ENCODE peak calls at places on chromosome 2, in four cellular contexts. One of them, this sample, is unnamed.

GRCh38 chr2:109614715-109615636 is 812 bp downstream of the SOWAHC start:
- DNase-seq in fibroblast of villous mesenchyme: no peak
- DNase-seq in pancreas: peak; percentile 32
- DNase-seq in kidney: peak; percentile 83
- DNase-seq in this sample: no peak

GRCh38 chr2:44549099-44549471 is 187.3 kb downstream of the CAMKMT start:
- DNase-seq in pancreas: no peak
- DNase-seq in fibroblast of villous mesenchyme: peak; percentile 68
- DNase-seq in kidney: no peak
- DNase-seq in this sample: no peak

GRCh38 chr2:145025382-145025781 is 505.5 kb upstream of the ZEB2 start:
- DNase-seq in kidney: no peak
- DNase-seq in pancreas: no peak
- DNase-seq in fibroblast of villous mesenchyme: no peak
- DNase-seq in this sample: no peak

GRCh38 chr2:30300456-30301221 is 69.3 kb downstream of the LBH start:
- DNase-seq in pancreas: no peak
- DNase-seq in kidney: no peak
- DNase-seq in fibroblast of villous mesenchyme: peak; percentile 88
- DNase-seq in this sample: no peak

GRCh38 chr2:159921752-159922404 is 123.9 kb upstream of the CD302 start:
- DNase-seq in fibroblast of villous mesenchyme: peak; percentile 50
- DNase-seq in pancreas: peak; percentile 68
- DNase-seq in kidney: peak; percentile 88
- DNase-seq in this sample: peak; percentile 39

GRCh38 chr2:66456183-66457041 is 21.5 kb downstream of the MEIS1 start:
- DNase-seq in fibroblast of villous mesenchyme: no peak
- DNase-seq in kidney: no peak
- DNase-seq in pancreas: no peak
- DNase-seq in this sample: no peak

GRCh38 chr2:145488571-145488970 is 968.7 kb upstream of the ZEB2 start:
- DNase-seq in pancreas: no peak
- DNase-seq in kidney: no peak
- DNase-seq in fibroblast of villous mesenchyme: no peak
- DNase-seq in this sample: no peak

GRCh38 chr2:275457-275856 is 10.7 kb downstream of the ACP1 start:
- DNase-seq in pancreas: no peak
- DNase-seq in fibroblast of villous mesenchyme: no peak
- DNase-seq in kidney: no peak
- DNase-seq in this sample: no peak

GRCh38 chr2:71117064-71117463 is 13.0 kb downstream of the MCEE start:
- DNase-seq in fibroblast of villous mesenchyme: no peak
- DNase-seq in kidney: no peak
- DNase-seq in pancreas: no peak
- DNase-seq in this sample: no peak

GRCh38 chr2:181813963-181814565 is 77.5 kb upstream of the ITPRID2 start:
- DNase-seq in kidney: no peak
- DNase-seq in pancreas: no peak
- DNase-seq in fibroblast of villous mesenchyme: peak; percentile 72
- DNase-seq in this sample: no peak

GRCh38 chr2:78315368-78315767 is 710.1 kb upstream of the REG3G start:
- DNase-seq in kidney: no peak
- DNase-seq in fibroblast of villous mesenchyme: no peak
- DNase-seq in pancreas: no peak
- DNase-seq in this sample: no peak

GRCh38 chr2:9656270-9656766 is 25.5 kb upstream of the YWHAQ start:
- DNase-seq in fibroblast of villous mesenchyme: peak; percentile 96
- DNase-seq in kidney: no peak
- DNase-seq in pancreas: no peak
- DNase-seq in this sample: peak; percentile 47

GRCh38 chr2:233082934-233083755 is 23.0 kb downstream of the INPP5D start:
- DNase-seq in fibroblast of villous mesenchyme: no peak
- DNase-seq in pancreas: no peak
- DNase-seq in kidney: peak; percentile 45
- DNase-seq in this sample: no peak

GRCh38 chr2:215567504-215567903 is 131.6 kb upstream of the FN1 start:
- DNase-seq in fibroblast of villous mesenchyme: no peak
- DNase-seq in kidney: no peak
- DNase-seq in pancreas: no peak
- DNase-seq in this sample: no peak

GRCh38 chr2:121287146-121287798 is 2.3 kb upstream of the TFCP2L1 start:
- DNase-seq in kidney: no peak
- DNase-seq in fibroblast of villous mesenchyme: no peak
- DNase-seq in pancreas: no peak
- DNase-seq in this sample: no peak

GRCh38 chr2:1856922-1857321 is 112.6 kb upstream of the PXDN start:
- DNase-seq in kidney: no peak
- DNase-seq in pancreas: no peak
- DNase-seq in fibroblast of villous mesenchyme: peak; percentile 6
- DNase-seq in this sample: no peak

GRCh38 chr2:11397046-11397445 is 52.6 kb upstream of the ROCK2 start:
- DNase-seq in kidney: no peak
- DNase-seq in pancreas: no peak
- DNase-seq in fibroblast of villous mesenchyme: no peak
- DNase-seq in this sample: no peak

GRCh38 chr2:173997779-173998178 is 32.6 kb upstream of the SP3 start:
- DNase-seq in fibroblast of villous mesenchyme: no peak
- DNase-seq in pancreas: peak; percentile 59
- DNase-seq in kidney: no peak
- DNase-seq in this sample: no peak

GRCh38 chr2:182952741-182953450 is 85.4 kb downstream of the NCKAP1 start:
- DNase-seq in pancreas: no peak
- DNase-seq in fibroblast of villous mesenchyme: peak; percentile 45
- DNase-seq in kidney: no peak
- DNase-seq in this sample: no peak

GRCh38 chr2:100831158-100831715 is 11.3 kb downstream of the NPAS2 start:
- DNase-seq in kidney: peak; percentile 79
- DNase-seq in pancreas: no peak
- DNase-seq in fibroblast of villous mesenchyme: peak; percentile 61
- DNase-seq in this sample: no peak

GRCh38 chr2:147860009-147860408 is 15.2 kb downstream of the ACVR2A start:
- DNase-seq in pancreas: no peak
- DNase-seq in fibroblast of villous mesenchyme: no peak
- DNase-seq in kidney: no peak
- DNase-seq in this sample: no peak

GRCh38 chr2:55049794-55050132 is 488 bp downstream of the RTN4 start:
- DNase-seq in pancreas: no peak
- DNase-seq in kidney: no peak
- DNase-seq in fibroblast of villous mesenchyme: no peak
- DNase-seq in this sample: no peak